ENCODE peak calls at places on chromosomes 11 and 22, in seven cellular contexts. One of them, this sample, is unnamed.

GRCh38 chr11:6456361-6457073 is 15.7 kb upstream of the HPX start:
- DNase-seq in IMR-90: no peak
- DNase-seq in A549: no peak
- DNase-seq in Peyer's patch: no peak
- DNase-seq in H1: no peak
- DNase-seq in heart left ventricle: no peak
- DNase-seq in transverse colon: no peak
- DNase-seq in this sample: no peak

GRCh38 chr11:10261821-10262220 is 32.2 kb downstream of the SBF2 start:
- DNase-seq in IMR-90: peak
- DNase-seq in A549: no peak
- DNase-seq in Peyer's patch: no peak
- DNase-seq in H1: no peak
- DNase-seq in heart left ventricle: no peak
- DNase-seq in transverse colon: no peak
- DNase-seq in this sample: no peak

GRCh38 chr22:29225422-29226090 is 19.9 kb downstream of the EMID1 start:
- DNase-seq in IMR-90: peak
- DNase-seq in A549: no peak
- DNase-seq in Peyer's patch: no peak
- DNase-seq in H1: no peak
- DNase-seq in heart left ventricle: peak
- DNase-seq in transverse colon: peak
- DNase-seq in this sample: peak

GRCh38 chr11:94129505-94130335 is 1.1 kb downstream of the PANX1 start:
- DNase-seq in IMR-90: peak
- DNase-seq in A549: no peak
- DNase-seq in Peyer's patch: no peak
- DNase-seq in H1: no peak
- DNase-seq in heart left ventricle: no peak
- DNase-seq in transverse colon: peak
- DNase-seq in this sample: no peak

GRCh38 chr11:31875861-31876625 is 64.9 kb upstream of the PAX6 start:
- DNase-seq in IMR-90: no peak
- DNase-seq in A549: no peak
- DNase-seq in Peyer's patch: no peak
- DNase-seq in H1: no peak
- DNase-seq in heart left ventricle: no peak
- DNase-seq in transverse colon: no peak
- DNase-seq in this sample: no peak

GRCh38 chr11:109964487-109964886 is 128.7 kb upstream of the ZC3H12C start:
- DNase-seq in IMR-90: no peak
- DNase-seq in A549: no peak
- DNase-seq in Peyer's patch: no peak
- DNase-seq in H1: no peak
- DNase-seq in heart left ventricle: no peak
- DNase-seq in transverse colon: no peak
- DNase-seq in this sample: no peak

GRCh38 chr11:125165664-125166346 is 1.3 kb downstream of the PKNOX2 start:
- DNase-seq in IMR-90: peak
- DNase-seq in A549: peak
- DNase-seq in Peyer's patch: no peak
- DNase-seq in H1: no peak
- DNase-seq in heart left ventricle: no peak
- DNase-seq in transverse colon: no peak
- DNase-seq in this sample: peak

GRCh38 chr11:8033312-8033715 is 46.2 kb downstream of the EIF3F start:
- DNase-seq in IMR-90: peak
- DNase-seq in A549: peak
- DNase-seq in Peyer's patch: peak
- DNase-seq in H1: no peak
- DNase-seq in heart left ventricle: peak
- DNase-seq in transverse colon: peak
- DNase-seq in this sample: peak

GRCh38 chr22:27662359-27663030 is 139.1 kb downstream of the MN1 start:
- DNase-seq in IMR-90: no peak
- DNase-seq in A549: no peak
- DNase-seq in Peyer's patch: no peak
- DNase-seq in H1: no peak
- DNase-seq in heart left ventricle: peak
- DNase-seq in transverse colon: no peak
- DNase-seq in this sample: no peak

GRCh38 chr11:72338741-72339140 is 94.8 kb upstream of the PHOX2A start:
- DNase-seq in IMR-90: peak
- DNase-seq in A549: no peak
- DNase-seq in Peyer's patch: no peak
- DNase-seq in H1: no peak
- DNase-seq in heart left ventricle: no peak
- DNase-seq in transverse colon: no peak
- DNase-seq in this sample: no peak

GRCh38 chr11:33358150-33358831 is 101.1 kb downstream of the HIPK3 start:
- DNase-seq in IMR-90: no peak
- DNase-seq in A549: no peak
- DNase-seq in Peyer's patch: no peak
- DNase-seq in H1: no peak
- DNase-seq in heart left ventricle: no peak
- DNase-seq in transverse colon: no peak
- DNase-seq in this sample: no peak

GRCh38 chr11:66568124-66568916 is at the start of gene CTSF:
- DNase-seq in IMR-90: peak
- DNase-seq in A549: peak
- DNase-seq in Peyer's patch: peak
- DNase-seq in H1: no peak
- DNase-seq in heart left ventricle: peak
- DNase-seq in transverse colon: peak
- DNase-seq in this sample: peak

GRCh38 chr22:21972293-21972779 is 10.3 kb downstream of the TOP3B start:
- DNase-seq in IMR-90: peak
- DNase-seq in A549: peak
- DNase-seq in Peyer's patch: peak
- DNase-seq in H1: no peak
- DNase-seq in heart left ventricle: no peak
- DNase-seq in transverse colon: peak
- DNase-seq in this sample: no peak

GRCh38 chr11:43567396-43567975 is 113.1 kb upstream of the HSD17B12 start:
- DNase-seq in IMR-90: peak
- DNase-seq in A549: peak
- DNase-seq in Peyer's patch: no peak
- DNase-seq in H1: no peak
- DNase-seq in heart left ventricle: no peak
- DNase-seq in transverse colon: no peak
- DNase-seq in this sample: no peak

GRCh38 chr11:33500865-33501479 is 199.7 kb downstream of the C11orf91 start:
- DNase-seq in IMR-90: peak
- DNase-seq in A549: no peak
- DNase-seq in Peyer's patch: no peak
- DNase-seq in H1: no peak
- DNase-seq in heart left ventricle: no peak
- DNase-seq in transverse colon: no peak
- DNase-seq in this sample: no peak

GRCh38 chr11:705646-706438 is at the start of gene EPS8L2:
- DNase-seq in IMR-90: no peak
- DNase-seq in A549: no peak
- DNase-seq in Peyer's patch: no peak
- DNase-seq in H1: no peak
- DNase-seq in heart left ventricle: no peak
- DNase-seq in transverse colon: peak
- DNase-seq in this sample: no peak

GRCh38 chr11:199004-199581 is 6.2 kb downstream of the SCGB1C1 start:
- DNase-seq in IMR-90: no peak
- DNase-seq in A549: no peak
- DNase-seq in Peyer's patch: peak
- DNase-seq in H1: no peak
- DNase-seq in heart left ventricle: peak
- DNase-seq in transverse colon: peak
- DNase-seq in this sample: peak

DNA sequence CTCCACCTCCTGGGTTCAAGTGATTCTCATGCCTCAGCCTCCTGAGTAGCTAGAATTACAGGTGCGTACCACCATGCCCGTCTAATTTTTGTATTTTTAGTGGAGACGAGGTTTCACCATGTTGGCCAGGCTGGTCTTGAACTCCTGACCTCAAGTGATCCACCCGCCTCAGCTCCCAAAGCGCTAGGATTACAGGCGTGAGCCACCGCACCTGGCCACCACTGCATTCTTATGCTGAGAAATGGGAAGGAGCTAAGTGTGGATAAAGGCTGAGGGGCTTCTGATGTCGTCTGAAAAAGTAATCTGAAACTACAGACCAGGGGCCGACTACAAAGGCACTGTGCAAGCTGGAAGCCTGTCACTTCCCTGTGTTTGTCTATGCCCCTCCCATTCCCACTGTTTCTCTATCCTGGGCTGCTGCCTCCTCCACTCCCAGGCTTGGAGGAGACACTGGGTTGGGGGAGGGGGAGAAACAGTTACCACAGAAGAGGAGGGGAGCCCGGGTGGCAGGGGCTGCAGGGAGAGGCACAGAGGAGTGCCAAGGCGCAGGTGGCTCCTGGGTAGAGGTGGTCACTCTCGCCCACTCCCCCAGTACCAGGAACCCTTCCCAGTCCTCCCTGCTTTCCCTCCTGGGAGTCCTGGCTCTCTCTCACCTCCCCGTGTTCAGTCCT is 2.9 kb upstream of the MTA2 start:
- DNase-seq in IMR-90: no peak
- DNase-seq in A549: no peak
- DNase-seq in Peyer's patch: no peak
- DNase-seq in H1: no peak
- DNase-seq in heart left ventricle: no peak
- DNase-seq in transverse colon: no peak
- DNase-seq in this sample: no peak
- TF ChIP-seq POLR2A in IMR-90: no peak
- TF ChIP-seq POLR2A in A549: no peak
- TF ChIP-seq POLR2A in Peyer's patch: no peak
- TF ChIP-seq POLR2A in H1: no peak
- TF ChIP-seq POLR2A in heart left ventricle: no peak
- TF ChIP-seq POLR2A in transverse colon: no peak
- TF ChIP-seq POLR2A in this sample: no peak

DNA sequence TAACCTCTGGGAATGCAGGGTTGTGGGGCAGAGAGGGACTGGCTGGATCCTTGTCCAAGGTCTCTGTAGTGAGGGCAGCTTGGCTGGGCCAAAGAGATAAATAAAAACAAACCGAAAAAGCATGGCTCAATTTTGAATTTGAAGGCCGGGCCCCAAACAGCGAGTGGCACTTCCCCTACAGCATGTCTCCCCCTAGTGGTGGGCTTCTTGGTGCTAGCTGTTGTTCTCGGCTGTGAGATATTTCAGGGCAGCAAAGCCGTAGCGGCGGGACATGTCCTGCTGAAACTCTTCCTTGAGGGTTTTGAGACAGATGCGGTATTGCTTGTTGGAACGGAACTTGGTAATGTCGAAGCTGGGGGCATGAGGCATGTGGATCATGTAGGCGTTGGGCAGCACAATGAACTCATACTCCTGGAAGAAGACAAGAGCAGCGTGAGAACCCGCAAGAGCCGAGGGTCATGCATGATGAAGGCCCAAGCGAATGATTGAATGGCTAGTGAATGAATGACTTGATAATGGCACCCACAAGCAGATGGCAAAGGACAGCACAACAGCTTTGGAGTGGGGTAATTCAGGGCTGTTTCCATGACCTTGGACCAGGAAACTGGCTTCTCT is 216.1 kb upstream of the SYN3 start:
- DNase-seq in IMR-90: no peak
- DNase-seq in A549: no peak
- DNase-seq in Peyer's patch: peak
- DNase-seq in H1: peak
- DNase-seq in heart left ventricle: no peak
- DNase-seq in transverse colon: peak
- DNase-seq in this sample: no peak
- TF ChIP-seq CTCF in IMR-90: no peak
- TF ChIP-seq CTCF in A549: no peak
- TF ChIP-seq CTCF in Peyer's patch: no peak
- TF ChIP-seq CTCF in H1: peak
- TF ChIP-seq CTCF in heart left ventricle: peak
- TF ChIP-seq CTCF in transverse colon: no peak
- TF ChIP-seq CTCF in this sample: no peak

GRCh38 chr11:2201542-2201941 is 29.9 kb upstream of the TH start:
- DNase-seq in IMR-90: no peak
- DNase-seq in A549: no peak
- DNase-seq in Peyer's patch: no peak
- DNase-seq in H1: no peak
- DNase-seq in heart left ventricle: no peak
- DNase-seq in transverse colon: no peak
- DNase-seq in this sample: no peak

GRCh38 chr11:2203440-2204259 is 32.0 kb upstream of the TH start:
- DNase-seq in IMR-90: no peak
- DNase-seq in A549: no peak
- DNase-seq in Peyer's patch: no peak
- DNase-seq in H1: no peak
- DNase-seq in heart left ventricle: no peak
- DNase-seq in transverse colon: peak
- DNase-seq in this sample: no peak

GRCh38 chr11:2200957-2201519 is 29.4 kb upstream of the TH start:
- DNase-seq in IMR-90: no peak
- DNase-seq in A549: no peak
- DNase-seq in Peyer's patch: no peak
- DNase-seq in H1: no peak
- DNase-seq in heart left ventricle: no peak
- DNase-seq in transverse colon: no peak
- DNase-seq in this sample: no peak

GRCh38 chr11:2202900-2203439 is 31.4 kb upstream of the TH start:
- DNase-seq in IMR-90: no peak
- DNase-seq in A549: no peak
- DNase-seq in Peyer's patch: no peak
- DNase-seq in H1: no peak
- DNase-seq in heart left ventricle: no peak
- DNase-seq in transverse colon: no peak
- DNase-seq in this sample: peak

GRCh38 chr11:2202071-2202899 is 30.7 kb upstream of the TH start:
- DNase-seq in IMR-90: no peak
- DNase-seq in A549: no peak
- DNase-seq in Peyer's patch: no peak
- DNase-seq in H1: no peak
- DNase-seq in heart left ventricle: no peak
- DNase-seq in transverse colon: peak
- DNase-seq in this sample: peak
- H3K4me3 ChIP-seq in IMR-90: no peak
- H3K4me3 ChIP-seq in A549: no peak
- H3K4me3 ChIP-seq in Peyer's patch: no peak
- H3K4me3 ChIP-seq in H1: no peak
- H3K4me3 ChIP-seq in heart left ventricle: no peak
- H3K4me3 ChIP-seq in transverse colon: no peak
- H3K4me3 ChIP-seq in this sample: no peak

DNA sequence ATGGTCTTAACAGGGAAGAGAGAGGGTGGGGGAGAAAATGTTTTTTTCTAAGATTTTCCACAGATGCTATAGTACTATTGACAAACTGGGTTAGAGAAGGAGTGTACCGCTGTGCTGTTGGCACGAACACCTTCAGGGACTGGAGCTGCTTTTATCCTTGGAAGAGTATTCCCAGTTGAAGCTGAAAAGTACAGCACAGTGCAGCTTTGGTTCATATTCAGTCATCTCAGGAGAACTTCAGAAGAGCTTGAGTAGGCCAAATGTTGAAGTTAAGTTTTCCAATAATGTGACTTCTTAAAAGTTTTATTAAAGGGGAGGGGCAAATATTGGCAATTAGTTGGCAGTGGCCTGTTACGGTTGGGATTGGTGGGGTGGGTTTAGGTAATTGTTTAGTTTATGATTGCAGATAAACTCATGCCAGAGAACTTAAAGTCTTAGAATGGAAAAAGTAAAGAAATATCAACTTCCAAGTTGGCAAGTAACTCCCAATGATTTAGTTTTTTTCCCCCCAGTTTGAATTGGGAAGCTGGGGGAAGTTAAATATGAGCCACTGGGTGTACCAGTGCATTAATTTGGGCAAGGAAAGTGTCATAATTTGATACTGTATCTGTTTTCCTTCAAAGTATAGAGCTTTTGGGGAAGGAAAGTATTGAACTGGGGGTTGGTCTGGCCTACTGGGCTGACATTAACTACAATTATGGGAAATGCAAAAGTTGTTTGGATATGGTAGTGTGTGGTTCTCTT is 2.9 kb downstream of the MALAT1 start:
- DNase-seq in IMR-90: peak
- DNase-seq in A549: no peak
- DNase-seq in Peyer's patch: no peak
- DNase-seq in H1: no peak
- DNase-seq in heart left ventricle: no peak
- DNase-seq in transverse colon: no peak
- DNase-seq in this sample: no peak
- TF ChIP-seq POLR2A in IMR-90: no peak
- TF ChIP-seq POLR2A in A549: no peak
- TF ChIP-seq POLR2A in Peyer's patch: peak
- TF ChIP-seq POLR2A in H1: no peak
- TF ChIP-seq POLR2A in heart left ventricle: no peak
- TF ChIP-seq POLR2A in transverse colon: peak
- TF ChIP-seq POLR2A in this sample: no peak